ENCODE peak calls at places on chromosome 5, in nine cellular contexts. C, W, N, A, U, T, M, E and G are unnamed samples.

GRCh38 chr5:96157841-96158291 is 196.2 kb upstream of the ELL2 start:
- DNase-seq in N (no peak), W (no peak), M (no peak), U (no peak), T (no peak), C (peak), E (no peak), A (no peak), G (no peak)

GRCh38 chr5:96408841-96409458 is 24.1 kb downstream of the PCSK1 start:
- DNase-seq in E (no peak), A (no peak), N (no peak), C (peak), W (no peak), T (no peak), U (no peak), M (no peak), G (no peak)

GRCh38 chr5:152632380-152632779 is 227.3 kb upstream of the NMUR2 start:
- DNase-seq in U (no peak), C (no peak), A (no peak), W (no peak), T (no peak), N (no peak), E (no peak), M (no peak), G (no peak)

GRCh38 chr5:54876-55569 is 36.9 kb upstream of the PLEKHG4B start:
- DNase-seq in N (no peak), C (no peak), A (no peak), W (no peak), E (no peak), T (no peak), U (no peak), M (no peak), G (no peak)

GRCh38 chr5:69416180-69416579 is 1.3 kb downstream of the MARVELD2 start:
- DNase-seq in M (no peak), T (no peak), E (no peak), A (peak), U (no peak), N (no peak), W (no peak), C (no peak), G (no peak)

GRCh38 chr5:123474238-123474637 is 37.7 kb upstream of the CSNK1G3 start:
- DNase-seq in E (no peak), M (no peak), N (no peak), C (no peak), U (no peak), A (no peak), T (no peak), W (no peak), G (no peak)

GRCh38 chr5:151150484-151151262 is 6.9 kb downstream of the ANXA6 start:
- DNase-seq in A (peak), W (peak), M (peak), N (no peak), T (peak), C (peak), U (no peak), E (peak), G (peak)

GRCh38 chr5:151006704-151007334 is 13.6 kb upstream of the GPX3 start:
- DNase-seq in U (peak), C (no peak), A (no peak), E (no peak), N (no peak), T (no peak), W (peak), M (peak), G (no peak)

GRCh38 chr5:31463341-31463740 is 68.6 kb downstream of the DROSHA start:
- DNase-seq in W (no peak), M (no peak), E (no peak), A (no peak), N (no peak), T (no peak), C (peak), U (no peak), G (no peak)

GRCh38 chr5:171845857-171846785 is 60.5 kb downstream of the SMIM23 start:
- DNase-seq in C (peak), N (peak), A (peak), E (peak), W (no peak), M (peak), T (no peak), U (peak), G (no peak)

GRCh38 chr5:179325296-179326031 is 19.8 kb downstream of the ADAMTS2 start:
- DNase-seq in C (no peak), E (no peak), N (no peak), T (no peak), U (peak), A (no peak), W (peak), M (peak), G (no peak)

GRCh38 chr5:171387255-171387969 is at the start of gene NPM1:
- DNase-seq in U (peak), T (peak), E (peak), M (peak), C (peak), A (peak), W (peak), N (peak), G (peak)

GRCh38 chr5:83096660-83097334 is 19.4 kb downstream of the XRCC4 start:
- DNase-seq in C (peak), U (no peak), T (no peak), A (no peak), E (peak), W (no peak), N (no peak), M (no peak), G (no peak)

GRCh38 chr5:643351-643801 is 31.2 kb downstream of the CEP72 start:
- DNase-seq in M (no peak), U (no peak), W (peak), A (no peak), N (no peak), E (no peak), T (no peak), C (no peak), G (peak)

GRCh38 chr5:172336264-172336663 is 52.7 kb upstream of the UBTD2 start:
- DNase-seq in M (no peak), N (no peak), U (no peak), E (no peak), T (no peak), W (no peak), C (no peak), A (no peak), G (no peak)

GRCh38 chr5:134594797-134595457 is 37.7 kb downstream of the SAR1B start:
- DNase-seq in U (peak), T (no peak), W (no peak), A (no peak), N (no peak), C (no peak), M (no peak), E (no peak), G (no peak)

GRCh38 chr5:154095819-154096380 is 57.1 kb downstream of the MFAP3 start:
- DNase-seq in T (no peak), C (no peak), E (no peak), W (no peak), U (no peak), M (no peak), N (no peak), A (no peak), G (no peak)

GRCh38 chr5:133773247-133774202 is 161.2 kb upstream of the FSTL4 start:
- DNase-seq in E (no peak), W (no peak), N (no peak), U (peak), A (no peak), C (no peak), T (no peak), M (no peak), G (no peak)

GRCh38 chr5:31492824-31493223 is 39.1 kb downstream of the DROSHA start:
- DNase-seq in M (no peak), A (no peak), U (no peak), N (no peak), C (peak), T (no peak), E (no peak), W (no peak), G (no peak)

GRCh38 chr5:13932561-13932960 is 11.9 kb downstream of the DNAH5 start:
- DNase-seq in U (no peak), A (no peak), M (no peak), C (peak), T (no peak), W (no peak), E (no peak), N (peak), G (no peak)

GRCh38 chr5:73948720-73949119 is 322.7 kb downstream of the ARHGEF28 start:
- DNase-seq in W (no peak), C (peak), N (no peak), A (no peak), M (no peak), T (no peak), U (no peak), E (peak), G (no peak)

GRCh38 chr5:135089912-135090311 is 55.9 kb upstream of the PITX1 start:
- DNase-seq in E (no peak), N (no peak), W (no peak), M (no peak), C (no peak), U (peak), T (no peak), A (no peak), G (no peak)

GRCh38 chr5:115873392-115873791 is 31.7 kb downstream of the AP3S1 start:
- DNase-seq in U (no peak), N (no peak), T (no peak), E (peak), M (no peak), C (peak), W (no peak), A (no peak), G (no peak)

GRCh38 chr5:1808466-1808865 is 7.3 kb downstream of the NDUFS6 start:
- DNase-seq in W (no peak), U (no peak), T (no peak), N (peak), M (no peak), E (peak), A (no peak), C (peak), G (no peak)

GRCh38 chr5:73727470-73727869 is 101.5 kb downstream of the ARHGEF28 start:
- DNase-seq in C (no peak), U (no peak), E (no peak), A (no peak), M (no peak), W (no peak), T (no peak), N (no peak), G (no peak)

GRCh38 chr5:59496524-59497134 is 396.9 kb downstream of the PDE4D start:
- DNase-seq in M (no peak), A (no peak), T (peak), U (no peak), N (no peak), W (no peak), E (peak), C (no peak), G (peak)

GRCh38 chr5:1399737-1400136 is 45.5 kb downstream of the SLC6A3 start:
- DNase-seq in N (no peak), U (no peak), W (peak), A (no peak), M (no peak), T (no peak), E (no peak), C (no peak), G (no peak)

GRCh38 chr5:105409695-105410094 is 1847.1 kb upstream of the NUDT12 start:
- DNase-seq in U (no peak), N (no peak), W (no peak), A (no peak), C (no peak), M (no peak), E (no peak), T (no peak), G (no peak)

DNA sequence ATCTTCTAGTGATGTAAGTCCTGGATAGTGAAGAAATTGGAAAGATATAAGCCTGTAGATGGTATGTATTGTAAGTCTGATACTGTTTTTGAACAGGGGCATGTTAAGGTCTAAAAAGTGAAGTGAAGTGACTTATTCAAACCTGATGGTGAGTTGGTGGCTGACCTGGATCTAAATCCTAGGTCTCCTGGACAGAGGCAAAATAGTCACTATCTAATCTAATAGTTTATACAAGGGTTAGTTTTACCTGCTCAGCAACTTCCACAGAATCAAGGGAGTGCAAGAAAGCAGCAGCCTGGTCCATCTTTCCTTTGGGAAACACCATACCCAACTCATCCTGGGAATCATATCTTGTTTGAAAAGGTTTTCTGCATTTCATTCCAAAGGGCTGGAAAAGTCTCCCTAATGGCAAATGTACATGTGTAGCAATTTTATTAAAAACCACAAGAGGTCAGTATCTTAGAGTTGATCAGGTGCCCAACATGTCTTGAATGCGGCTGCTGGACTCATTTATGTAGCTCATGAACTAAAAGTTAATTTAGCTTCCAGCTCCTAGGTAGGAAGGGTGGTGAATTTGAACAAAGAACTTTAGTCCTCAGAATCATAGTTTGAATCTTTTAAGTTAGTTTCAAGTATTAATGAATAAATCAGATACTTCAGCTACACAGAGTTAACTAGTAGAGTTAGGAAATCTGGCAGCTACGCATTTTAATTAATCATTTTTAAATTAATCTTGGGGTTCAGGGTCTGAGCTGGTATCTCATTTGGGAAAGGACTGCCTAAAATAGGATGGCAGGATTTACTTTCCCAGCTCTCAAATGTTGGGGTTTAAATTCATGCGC is 26.0 kb downstream of the SKP2 start:
- DNase-seq in U (no peak), A (no peak), M (no peak), N (peak), E (peak), T (no peak), W (no peak), C (peak), G (no peak)
- TF ChIP-seq CTCF in U (no peak), A (peak), M (peak), N (peak), E (peak), T (peak), W (peak), C (peak), G (peak)

GRCh38 chr5:29811914-29812679 is 1381.4 kb upstream of the CDH6 start:
- DNase-seq in E (no peak), A (no peak), M (no peak), T (no peak), N (no peak), U (no peak), C (no peak), W (no peak), G (no peak)
- TF ChIP-seq CTCF in E (no peak), A (no peak), M (no peak), T (no peak), N (no peak), U (no peak), C (no peak), W (no peak), G (no peak)

GRCh38 chr5:81305783-81306182 is 4.4 kb downstream of the ZCCHC9 start:
- DNase-seq in A (no peak), W (no peak), N (no peak), M (no peak), T (no peak), E (no peak), U (no peak), C (no peak), G (no peak)

GRCh38 chr5:81297531-81297930 is 3.9 kb upstream of the ZCCHC9 start:
- DNase-seq in U (no peak), T (no peak), W (no peak), C (no peak), N (no peak), M (no peak), A (no peak), E (no peak), G (no peak)

GRCh38 chr5:81302596-81302995 is 1.2 kb downstream of the ZCCHC9 start:
- DNase-seq in A (no peak), U (no peak), C (peak), N (no peak), M (no peak), T (no peak), E (no peak), W (no peak), G (no peak)

GRCh38 chr5:81303563-81303962 is 2.2 kb downstream of the ZCCHC9 start:
- DNase-seq in A (no peak), C (peak), T (no peak), U (no peak), E (peak), N (peak), W (no peak), M (no peak), G (no peak)

DNA sequence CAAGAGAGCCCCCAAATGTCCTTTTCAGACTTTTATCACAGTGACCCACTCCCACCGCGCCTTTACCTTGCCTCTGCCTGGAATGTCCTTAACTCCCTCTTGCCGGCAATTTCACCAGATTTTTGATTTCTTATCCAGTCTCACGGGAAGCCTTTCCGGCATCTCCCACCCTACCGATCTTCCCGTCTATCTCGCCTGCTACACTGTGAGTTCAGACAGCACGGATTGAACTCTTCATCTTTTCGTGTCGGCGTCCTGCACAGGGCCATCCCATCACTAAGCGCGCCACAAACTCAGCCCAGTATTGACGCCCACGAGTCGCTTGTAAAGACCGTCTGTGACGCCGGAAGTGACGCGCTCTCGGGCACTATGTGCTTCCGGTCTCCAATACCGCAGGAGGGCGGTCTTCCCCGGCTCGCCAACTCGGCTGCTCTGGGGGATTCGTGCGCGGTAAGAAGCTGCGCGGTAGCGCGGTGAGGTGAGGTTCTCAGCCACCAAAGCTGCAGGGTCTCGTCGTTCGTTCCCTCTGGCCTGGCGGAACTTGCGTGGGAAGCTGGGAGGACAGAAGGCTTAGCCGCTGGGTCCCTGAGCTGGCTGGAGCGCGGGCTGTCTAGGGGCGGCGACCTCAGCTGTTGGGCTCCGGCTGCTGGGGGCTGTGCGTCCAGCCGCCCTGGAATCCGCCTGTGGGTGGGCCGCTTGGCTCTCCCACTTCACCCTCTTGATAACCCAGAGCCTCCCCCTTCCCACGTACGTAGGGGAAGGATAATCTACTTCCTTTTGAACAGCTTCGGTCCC is at the start of gene ZCCHC9:
- DNase-seq in N (peak), W (peak), T (peak), U (peak), C (peak), E (peak), A (peak), M (peak), G (peak)
- TF ChIP-seq CTCF in N (no peak), W (peak), T (no peak), U (peak), C (no peak), E (peak), A (no peak), M (peak), G (peak)

DNA sequence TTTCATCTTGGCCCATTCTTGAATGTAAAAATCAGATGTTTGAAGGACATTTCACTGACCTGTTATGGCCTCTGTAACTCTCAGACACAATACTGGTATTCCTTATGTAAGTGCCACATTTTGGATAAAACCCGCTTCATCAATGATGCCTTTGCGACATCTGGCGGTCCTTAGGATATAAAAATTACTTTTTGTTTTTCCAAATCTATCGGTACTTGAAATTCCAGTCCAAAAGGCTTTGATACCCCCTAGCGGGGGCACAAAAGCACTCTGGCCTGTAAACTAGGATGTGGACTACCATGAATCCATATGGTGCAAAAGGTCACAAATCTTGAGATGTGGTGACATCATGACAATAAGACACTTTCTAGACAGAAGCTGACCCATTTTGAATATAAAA is 291.8 kb downstream of the KIAA0825 start:
- DNase-seq in M (no peak), T (no peak), A (no peak), C (peak), E (no peak), N (no peak), U (no peak), W (no peak), G (no peak)
- TF ChIP-seq CTCF in M (no peak), T (no peak), A (no peak), C (no peak), E (no peak), N (no peak), U (no peak), W (no peak), G (no peak)

GRCh38 chr5:177469750-177470525 is 3.5 kb downstream of the DBN1 start:
- DNase-seq in C (no peak), N (no peak), U (no peak), T (no peak), M (no peak), A (no peak), E (no peak), W (no peak), G (no peak)

GRCh38 chr5:177469061-177469628 is 4.3 kb downstream of the DBN1 start:
- DNase-seq in C (peak), M (peak), A (no peak), E (peak), T (no peak), U (no peak), N (no peak), W (no peak), G (no peak)

GRCh38 chr5:177471610-177472356 is 1.7 kb downstream of the DBN1 start:
- DNase-seq in E (peak), U (no peak), W (no peak), A (no peak), N (no peak), T (no peak), M (peak), C (peak), G (no peak)

GRCh38 chr5:177472460-177473441 is 683 bp downstream of the DBN1 start:
- DNase-seq in U (no peak), T (peak), C (peak), M (no peak), A (peak), E (no peak), N (no peak), W (no peak), G (peak)

DNA sequence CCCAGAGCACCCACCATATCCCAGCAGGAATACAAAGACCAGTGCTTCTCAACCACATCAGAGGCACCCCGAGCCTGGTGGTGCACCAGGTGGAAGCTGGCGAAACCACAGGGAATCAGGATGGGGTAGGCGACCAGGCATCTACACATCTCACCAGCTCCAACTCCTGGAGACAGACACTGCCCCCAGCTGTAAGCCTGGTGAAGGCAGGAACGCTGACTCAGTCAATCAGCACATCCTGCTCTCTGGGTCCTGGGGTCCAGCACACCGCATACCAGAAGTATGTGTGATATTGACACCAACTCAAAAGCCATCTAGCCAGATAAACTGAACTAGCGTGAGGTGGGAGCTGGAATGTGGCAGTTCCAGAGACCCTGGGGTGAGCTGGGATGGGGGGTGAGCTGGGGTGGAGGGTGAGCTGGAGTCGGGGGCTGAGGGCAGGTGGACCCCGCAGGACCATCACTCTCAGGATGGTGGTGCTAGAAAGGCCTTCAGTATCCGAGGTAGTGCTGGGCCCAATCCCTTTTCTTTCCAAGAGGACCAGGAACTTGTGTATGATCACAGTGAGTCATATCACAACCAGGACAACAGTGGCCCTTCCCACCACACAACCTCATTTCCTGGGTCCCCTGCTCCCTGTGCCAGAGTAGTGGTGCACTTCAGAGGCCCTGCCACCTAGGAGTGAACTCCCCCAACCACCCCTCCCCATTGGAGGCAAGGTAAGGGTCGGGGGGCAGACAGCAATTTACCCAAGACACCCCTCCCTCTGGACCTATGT is 2.5 kb downstream of the DBN1 start:
- DNase-seq in M (no peak), E (peak), T (no peak), W (no peak), A (no peak), U (no peak), N (no peak), C (peak), G (no peak)
- TF ChIP-seq CTCF in M (no peak), E (peak), T (no peak), W (no peak), A (no peak), U (no peak), N (no peak), C (no peak), G (no peak)

GRCh38 chr5:77230727-77231469 is 20.4 kb downstream of the PDE8B start:
- DNase-seq in N (no peak), W (no peak), A (no peak), C (no peak), T (no peak), M (no peak), E (no peak), U (no peak), G (no peak)
- TF ChIP-seq CTCF in N (no peak), W (no peak), A (no peak), C (peak), T (peak), M (no peak), E (peak), U (no peak), G (peak)